ENCODE peak calls at places on chromosomes 11 and 22, in ten cellular contexts. C is SK-N-SH, K is H1, D is GM23248, U is trophoblast cell, R is neural progenitor cell, X is IMR-90, W is neuronal stem cell, G is mammary epithelial cell, P is endodermal cell. Y is an unnamed sample.

GRCh38 chr11:65500262-65501004 is 1.6 kb downstream of the MALAT1 start:
- DNase-seq in C (no peak), K (no peak), D (peak), U (peak), R (no peak), X (peak), W (no peak), G (peak), P (peak), Y (peak)

GRCh38 chr11:35632301-35632700 is 14.0 kb downstream of the FJX1 start:
- DNase-seq in C (no peak), K (no peak), D (peak), U (no peak), R (no peak), X (peak), W (no peak), G (no peak), P (no peak), Y (no peak)

GRCh38 chr22:20061481-20061861 is 18.6 kb upstream of the DGCR8 start:
- DNase-seq in C (no peak), K (no peak), D (peak), U (no peak), R (no peak), X (peak), W (no peak), G (no peak), P (no peak), Y (no peak)

GRCh38 chr11:12159351-12160099 is 49.1 kb downstream of the MICAL2 start:
- DNase-seq in C (no peak), K (no peak), D (peak), U (no peak), R (no peak), X (peak), W (no peak), G (peak), P (peak), Y (no peak)

GRCh38 chr22:24483966-24484545 is 11.1 kb upstream of the UPB1 start:
- DNase-seq in C (no peak), K (no peak), D (no peak), U (no peak), R (no peak), X (peak), W (no peak), G (no peak), P (no peak), Y (no peak)

GRCh38 chr11:65090628-65091027 is 5.4 kb upstream of the VPS51 start:
- DNase-seq in C (no peak), K (no peak), D (no peak), U (no peak), R (no peak), X (no peak), W (no peak), G (no peak), P (no peak), Y (no peak)

GRCh38 chr11:7690648-7691047 is 15.6 kb downstream of the OVCH2 start:
- DNase-seq in C (no peak), K (no peak), D (peak), U (no peak), R (peak), X (no peak), W (no peak), G (no peak), P (no peak), Y (no peak)

GRCh38 chr11:4626207-4627105 is 10.8 kb upstream of the OR51D1 start:
- DNase-seq in C (peak), K (peak), D (peak), U (peak), R (peak), X (peak), W (peak), G (peak), P (peak), Y (no peak)

GRCh38 chr22:47210112-47210657 is 447.7 kb downstream of the TBC1D22A start:
- DNase-seq in C (no peak), K (peak), D (no peak), U (no peak), R (no peak), X (no peak), W (no peak), G (no peak), P (peak), Y (peak)

GRCh38 chr22:27198518-27199035 is 541.2 kb downstream of the MIAT start:
- DNase-seq in C (no peak), K (no peak), D (no peak), U (no peak), R (no peak), X (no peak), W (no peak), G (no peak), P (no peak), Y (no peak)

GRCh38 chr11:66498508-66498907 is 11.9 kb upstream of the BBS1 start:
- DNase-seq in C (no peak), K (no peak), D (no peak), U (no peak), R (no peak), X (no peak), W (no peak), G (no peak), P (no peak), Y (no peak)

GRCh38 chr11:122617297-122617696 is 38.2 kb upstream of the UBASH3B start:
- DNase-seq in C (no peak), K (no peak), D (peak), U (no peak), R (no peak), X (peak), W (no peak), G (peak), P (no peak), Y (no peak)

GRCh38 chr11:100740440-100740839 is 53.4 kb downstream of the ARHGAP42 start:
- DNase-seq in C (no peak), K (no peak), D (no peak), U (no peak), R (no peak), X (peak), W (no peak), G (no peak), P (no peak), Y (no peak)

GRCh38 chr22:32567544-32567943 is 92.9 kb downstream of the FBXO7 start:
- DNase-seq in C (no peak), K (no peak), D (no peak), U (no peak), R (no peak), X (no peak), W (no peak), G (no peak), P (no peak), Y (no peak)

GRCh38 chr11:84720706-84721402 is 906.3 kb downstream of the DLG2 start:
- DNase-seq in C (peak), K (peak), D (peak), U (no peak), R (peak), X (no peak), W (peak), G (no peak), P (peak), Y (peak)

GRCh38 chr11:130514316-130514715 is 65.9 kb downstream of the ADAMTS15 start:
- DNase-seq in C (no peak), K (peak), D (peak), U (no peak), R (no peak), X (peak), W (no peak), G (no peak), P (no peak), Y (no peak)

GRCh38 chr11:17197431-17197898 is 10.3 kb downstream of the PIK3C2A start:
- DNase-seq in C (no peak), K (no peak), D (peak), U (no peak), R (no peak), X (peak), W (no peak), G (peak), P (no peak), Y (no peak)

GRCh38 chr11:75572744-75573143 is 10.7 kb downstream of the SERPINH1 start:
- DNase-seq in C (no peak), K (no peak), D (no peak), U (no peak), R (no peak), X (no peak), W (no peak), G (no peak), P (no peak), Y (no peak)

GRCh38 chr11:67671211-67671520 is 3.3 kb downstream of the ALDH3B2 start:
- DNase-seq in C (peak), K (no peak), D (no peak), U (no peak), R (no peak), X (no peak), W (no peak), G (no peak), P (no peak), Y (no peak)

GRCh38 chr11:19279455-19279854 is 38.7 kb upstream of the E2F8 start:
- DNase-seq in C (no peak), K (peak), D (no peak), U (no peak), R (no peak), X (no peak), W (no peak), G (no peak), P (peak), Y (no peak)

GRCh38 chr22:34620832-34621231 is 445.1 kb upstream of the ISX start:
- DNase-seq in C (no peak), K (no peak), D (no peak), U (no peak), R (no peak), X (no peak), W (no peak), G (no peak), P (no peak), Y (no peak)

GRCh38 chr11:83317757-83318548 is 31.8 kb upstream of the CCDC90B start:
- DNase-seq in C (no peak), K (no peak), D (no peak), U (peak), R (no peak), X (no peak), W (no peak), G (peak), P (no peak), Y (no peak)

GRCh38 chr22:44926491-44927415 is 83.1 kb downstream of the PHF21B start:
- DNase-seq in C (no peak), K (no peak), D (no peak), U (no peak), R (no peak), X (no peak), W (no peak), G (no peak), P (no peak), Y (no peak)

GRCh38 chr22:25172153-25172552 is 27.5 kb upstream of the CRYBB3 start:
- DNase-seq in C (peak), K (no peak), D (no peak), U (no peak), R (no peak), X (no peak), W (no peak), G (no peak), P (no peak), Y (no peak)

GRCh38 chr11:116384407-116384806 is 388.4 kb downstream of the BUD13 start:
- DNase-seq in C (peak), K (no peak), D (no peak), U (no peak), R (no peak), X (no peak), W (no peak), G (no peak), P (no peak), Y (no peak)

DNA sequence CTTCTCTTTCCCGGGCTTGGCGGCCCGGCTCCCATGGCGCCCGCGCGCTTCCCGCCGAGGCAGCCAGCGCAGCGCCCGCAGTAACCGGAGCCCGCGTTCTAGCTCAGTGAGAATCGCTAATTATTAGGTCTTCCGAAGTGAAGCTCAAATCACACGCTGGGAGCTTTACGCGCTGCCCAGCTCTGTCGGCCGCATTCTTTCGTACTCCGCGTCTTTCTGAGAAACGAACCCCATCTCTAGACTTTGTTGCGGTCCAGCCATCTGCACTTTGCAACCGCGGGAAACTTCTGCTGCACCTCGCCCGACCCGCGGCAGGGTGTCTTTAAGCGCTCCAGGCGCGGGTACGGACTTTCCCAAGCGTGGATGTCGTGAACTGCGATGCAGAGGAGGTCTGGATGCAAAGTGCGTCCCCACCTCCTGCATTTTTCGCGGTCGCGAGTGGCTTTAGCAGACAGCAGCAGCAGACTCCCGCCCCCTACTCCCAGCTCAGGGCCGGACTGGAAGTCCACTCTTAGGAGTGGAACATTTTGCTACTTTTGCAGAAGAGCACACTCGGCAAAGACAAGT is 6.0 kb upstream of the PAX6 start:
- DNase-seq in C (peak), K (peak), D (no peak), U (no peak), R (peak), X (no peak), W (peak), G (peak), P (peak), Y (no peak)
- H3K4me3 ChIP-seq in C (no peak), K (peak), D (peak), U (no peak), R (peak), X (no peak), W (peak), G (no peak), P (peak), Y (no peak)

GRCh38 chr22:17829691-17830040 is 55.4 kb upstream of the BID start:
- DNase-seq in C (no peak), K (no peak), D (no peak), U (no peak), R (no peak), X (peak), W (no peak), G (no peak), P (no peak), Y (no peak)

GRCh38 chr22:17832665-17833064 is 58.4 kb upstream of the BID start:
- DNase-seq in C (no peak), K (no peak), D (no peak), U (no peak), R (no peak), X (no peak), W (no peak), G (no peak), P (no peak), Y (no peak)

GRCh38 chr22:17828502-17829080 is 54.3 kb upstream of the BID start:
- DNase-seq in C (no peak), K (no peak), D (no peak), U (no peak), R (no peak), X (no peak), W (no peak), G (no peak), P (no peak), Y (no peak)

GRCh38 chr22:17831527-17832251 is 57.4 kb upstream of the BID start:
- DNase-seq in C (no peak), K (no peak), D (peak), U (no peak), R (no peak), X (no peak), W (no peak), G (no peak), P (no peak), Y (no peak)

GRCh38 chr22:17830041-17830961 is 56.0 kb upstream of the BID start:
- DNase-seq in C (peak), K (peak), D (peak), U (peak), R (peak), X (peak), W (peak), G (peak), P (peak), Y (peak)
- H3K9ac ChIP-seq in C (no peak), K (no peak), D (no peak), U (no peak), R (no peak), X (no peak), W (no peak), G (no peak), P (no peak), Y (no peak)

GRCh38 chr11:59195596-59195995 is 17.1 kb downstream of the MPEG1 start:
- DNase-seq in C (no peak), K (no peak), D (no peak), U (no peak), R (no peak), X (no peak), W (no peak), G (no peak), P (no peak), Y (no peak)

GRCh38 chr11:59199546-59200420 is 12.9 kb downstream of the MPEG1 start:
- DNase-seq in C (no peak), K (no peak), D (no peak), U (no peak), R (no peak), X (no peak), W (no peak), G (no peak), P (no peak), Y (no peak)

GRCh38 chr11:59200421-59200746 is 12.3 kb downstream of the MPEG1 start:
- DNase-seq in C (no peak), K (no peak), D (no peak), U (no peak), R (no peak), X (no peak), W (no peak), G (no peak), P (no peak), Y (no peak)

GRCh38 chr11:59196777-59197176 is 15.9 kb downstream of the MPEG1 start:
- DNase-seq in C (no peak), K (no peak), D (no peak), U (no peak), R (no peak), X (no peak), W (no peak), G (no peak), P (no peak), Y (no peak)

DNA sequence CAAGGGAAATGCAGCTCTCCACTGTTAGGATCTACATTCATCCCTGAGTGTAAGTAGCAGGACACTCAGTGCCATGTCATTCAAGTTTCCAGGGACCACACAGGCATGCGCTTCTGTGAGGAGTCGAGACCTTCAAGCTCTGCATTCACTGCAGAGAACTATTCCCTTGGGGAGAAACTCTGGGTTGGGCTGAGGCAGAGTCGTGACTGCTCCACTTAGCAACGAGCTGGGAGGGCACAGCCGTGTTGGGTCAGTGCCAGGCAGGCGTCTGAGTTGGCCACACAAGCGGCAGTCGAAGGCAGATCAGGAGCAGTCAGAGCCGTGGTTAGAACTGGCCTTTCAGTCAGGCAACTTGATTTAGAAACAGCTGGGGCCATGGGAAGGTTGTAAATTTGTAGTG is 14.7 kb downstream of the MPEG1 start:
- DNase-seq in C (no peak), K (no peak), D (peak), U (no peak), R (no peak), X (peak), W (no peak), G (no peak), P (no peak), Y (peak)
- H3K27ac ChIP-seq in C (no peak), K (no peak), D (no peak), U (no peak), R (peak), X (no peak), W (peak), G (no peak), P (no peak), Y (peak)

GRCh38 chr11:63552921-63553320 is 10.3 kb downstream of the PLAAT2 start:
- DNase-seq in C (no peak), K (no peak), D (no peak), U (no peak), R (no peak), X (no peak), W (no peak), G (no peak), P (peak), Y (no peak)
- H3K4me3 ChIP-seq in C (no peak), K (no peak), D (no peak), U (no peak), R (no peak), X (no peak), W (no peak), G (no peak), P (no peak), Y (no peak)

GRCh38 chr11:41786087-41786486 is 326.6 kb upstream of the LRRC4C start:
- DNase-seq in C (no peak), K (no peak), D (no peak), U (no peak), R (no peak), X (no peak), W (no peak), G (peak), P (no peak), Y (no peak)
- H3K9ac ChIP-seq in C (no peak), K (no peak), D (no peak), U (no peak), R (no peak), X (no peak), W (no peak), G (no peak), P (no peak), Y (no peak)

GRCh38 chr22:37284126-37284806 is 2.0 kb downstream of the CYTH4 start:
- DNase-seq in C (no peak), K (no peak), D (no peak), U (no peak), R (no peak), X (no peak), W (no peak), G (no peak), P (no peak), Y (no peak)
- H3K27ac ChIP-seq in C (no peak), K (no peak), D (no peak), U (no peak), R (no peak), X (no peak), W (no peak), G (no peak), P (no peak), Y (no peak)

DNA sequence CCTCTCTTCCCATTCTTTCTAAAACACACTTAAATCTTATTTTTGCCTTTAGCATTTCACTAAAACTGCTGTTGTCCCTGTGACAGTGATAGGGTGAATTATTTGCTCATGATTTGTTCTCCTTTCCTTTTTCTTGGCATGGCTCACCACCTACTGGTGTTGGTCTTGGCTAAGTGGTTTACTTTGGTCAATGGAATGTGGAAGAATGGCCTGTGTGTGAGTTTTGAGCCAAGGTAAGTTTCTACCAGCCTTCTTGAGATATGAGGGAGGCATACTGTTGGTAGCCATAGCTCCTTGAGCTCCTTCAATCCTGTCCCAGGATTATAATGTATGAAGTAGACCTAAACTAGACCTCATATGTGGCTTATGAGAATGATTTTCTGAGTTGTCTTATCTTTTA is 506.3 kb upstream of the RAG2 start:
- DNase-seq in C (no peak), K (no peak), D (no peak), U (no peak), R (no peak), X (no peak), W (no peak), G (no peak), P (no peak), Y (no peak)
- H3K4me3 ChIP-seq in C (no peak), K (no peak), D (no peak), U (no peak), R (no peak), X (no peak), W (no peak), G (no peak), P (no peak), Y (no peak)

Y was measured in kidney.